ENCODE peak calls at places on chromosomes 2 and 18, in five cellular contexts. One of them, this sample, is unnamed.

GRCh38 chr2:157848242-157848641 is 27.9 kb downstream of the ACVR1 start:
- DNase-seq in T1000: no peak
- DNase-seq in left cardiac atrium: no peak
- DNase-seq in NB4: no peak
- DNase-seq in epithelial cell of esophagus: no peak
- DNase-seq in this sample: no peak

GRCh38 chr2:109348645-109349554 is 219.9 kb downstream of the SH3RF3 start:
- DNase-seq in NB4: no peak
- DNase-seq in left cardiac atrium: no peak
- DNase-seq in T1000: no peak
- DNase-seq in epithelial cell of esophagus: no peak
- DNase-seq in this sample: no peak

GRCh38 chr2:18922276-18922675 is 332.9 kb upstream of the NT5C1B start:
- DNase-seq in T1000: no peak
- DNase-seq in NB4: no peak
- DNase-seq in epithelial cell of esophagus: no peak
- DNase-seq in left cardiac atrium: no peak
- DNase-seq in this sample: no peak

GRCh38 chr2:207338220-207338607 is 172.5 kb upstream of the KLF7 start:
- DNase-seq in T1000: no peak
- DNase-seq in NB4: no peak
- DNase-seq in left cardiac atrium: no peak
- DNase-seq in epithelial cell of esophagus: peak; percentile 59
- DNase-seq in this sample: no peak

GRCh38 chr2:14313351-14313750 is 319.2 kb upstream of the LRATD1 start:
- DNase-seq in NB4: no peak
- DNase-seq in epithelial cell of esophagus: no peak
- DNase-seq in left cardiac atrium: no peak
- DNase-seq in T1000: no peak
- DNase-seq in this sample: no peak

GRCh38 chr2:47636596-47636995 is 146.3 kb upstream of the MSH6 start:
- DNase-seq in NB4: no peak
- DNase-seq in left cardiac atrium: no peak
- DNase-seq in T1000: no peak
- DNase-seq in epithelial cell of esophagus: no peak
- DNase-seq in this sample: no peak

GRCh38 chr2:104945866-104946265 is 92.0 kb downstream of the POU3F3 start:
- DNase-seq in left cardiac atrium: no peak
- DNase-seq in T1000: no peak
- DNase-seq in NB4: no peak
- DNase-seq in epithelial cell of esophagus: peak; percentile 36
- DNase-seq in this sample: no peak

GRCh38 chr2:241223211-241224067 is 35.0 kb downstream of the ANO7 start:
- DNase-seq in T1000: no peak
- DNase-seq in epithelial cell of esophagus: peak; percentile 41
- DNase-seq in NB4: peak; percentile 36
- DNase-seq in left cardiac atrium: peak; percentile 18
- DNase-seq in this sample: no peak

GRCh38 chr18:8525692-8526091 is 83.5 kb upstream of the RAB12 start:
- DNase-seq in NB4: peak; percentile 28
- DNase-seq in epithelial cell of esophagus: no peak
- DNase-seq in T1000: no peak
- DNase-seq in left cardiac atrium: no peak
- DNase-seq in this sample: no peak

GRCh38 chr2:20288941-20289340 is 61.7 kb downstream of the PUM2 start:
- DNase-seq in T1000: no peak
- DNase-seq in epithelial cell of esophagus: peak; percentile 62
- DNase-seq in left cardiac atrium: no peak
- DNase-seq in NB4: no peak
- DNase-seq in this sample: peak; percentile 11

GRCh38 chr18:73384246-73384645 is 516.5 kb upstream of the NETO1 start:
- DNase-seq in left cardiac atrium: no peak
- DNase-seq in T1000: no peak
- DNase-seq in epithelial cell of esophagus: no peak
- DNase-seq in NB4: no peak
- DNase-seq in this sample: no peak

GRCh38 chr2:98374958-98375570 is 28.8 kb downstream of the CNGA3 start:
- DNase-seq in T1000: no peak
- DNase-seq in left cardiac atrium: no peak
- DNase-seq in epithelial cell of esophagus: no peak
- DNase-seq in NB4: no peak
- DNase-seq in this sample: no peak

GRCh38 chr18:12774982-12775381 is 72.1 kb downstream of the PSMG2 start:
- DNase-seq in T1000: no peak
- DNase-seq in epithelial cell of esophagus: no peak
- DNase-seq in NB4: no peak
- DNase-seq in left cardiac atrium: no peak
- DNase-seq in this sample: no peak

GRCh38 chr2:29009711-29010677 is 28.9 kb downstream of the TOGARAM2 start:
- DNase-seq in T1000: no peak
- DNase-seq in left cardiac atrium: no peak
- DNase-seq in NB4: peak; percentile 57
- DNase-seq in epithelial cell of esophagus: no peak
- DNase-seq in this sample: no peak

GRCh38 chr18:58842978-58843661 is 21.6 kb upstream of the ZNF532 start:
- DNase-seq in left cardiac atrium: peak; percentile 60
- DNase-seq in T1000: no peak
- DNase-seq in epithelial cell of esophagus: no peak
- DNase-seq in NB4: no peak
- DNase-seq in this sample: no peak

GRCh38 chr2:218028562-218029348 is 26.0 kb upstream of the TNS1 start:
- DNase-seq in T1000: no peak
- DNase-seq in NB4: no peak
- DNase-seq in left cardiac atrium: no peak
- DNase-seq in epithelial cell of esophagus: peak; percentile 13
- DNase-seq in this sample: no peak

GRCh38 chr2:40315684-40316083 is 136.2 kb downstream of the SLC8A1 start:
- DNase-seq in left cardiac atrium: no peak
- DNase-seq in epithelial cell of esophagus: peak; percentile 77
- DNase-seq in T1000: no peak
- DNase-seq in NB4: no peak
- DNase-seq in this sample: no peak

GRCh38 chr18:73793386-73793785 is 354.2 kb downstream of the FBXO15 start:
- DNase-seq in epithelial cell of esophagus: peak; percentile 73
- DNase-seq in left cardiac atrium: no peak
- DNase-seq in T1000: no peak
- DNase-seq in NB4: no peak
- DNase-seq in this sample: no peak

GRCh38 chr2:55232863-55233657 is 572 bp downstream of the RPS27A start:
- DNase-seq in epithelial cell of esophagus: peak; percentile 39
- DNase-seq in left cardiac atrium: peak; percentile 63
- DNase-seq in T1000: no peak
- DNase-seq in NB4: peak; percentile 50
- DNase-seq in this sample: no peak

GRCh38 chr18:2442726-2443275 is 128.5 kb downstream of the METTL4 start:
- DNase-seq in NB4: no peak
- DNase-seq in T1000: no peak
- DNase-seq in epithelial cell of esophagus: peak; percentile 72
- DNase-seq in left cardiac atrium: no peak
- DNase-seq in this sample: peak; percentile 2

GRCh38 chr2:99648115-99648850 is 158.5 kb upstream of the REV1 start:
- DNase-seq in left cardiac atrium: no peak
- DNase-seq in T1000: no peak
- DNase-seq in epithelial cell of esophagus: no peak
- DNase-seq in NB4: no peak
- DNase-seq in this sample: no peak

GRCh38 chr2:62992561-62992960 is 58.1 kb upstream of the OTX1 start:
- DNase-seq in T1000: no peak
- DNase-seq in left cardiac atrium: no peak
- DNase-seq in epithelial cell of esophagus: no peak
- DNase-seq in NB4: no peak
- DNase-seq in this sample: no peak

GRCh38 chr2:3459185-3460015 is 59.9 kb downstream of the ADI1 start:
- DNase-seq in T1000: no peak
- DNase-seq in NB4: no peak
- DNase-seq in epithelial cell of esophagus: no peak
- DNase-seq in left cardiac atrium: peak; percentile 58
- DNase-seq in this sample: no peak

GRCh38 chr18:72539861-72540260 is 4.3 kb downstream of the CBLN2 start:
- DNase-seq in NB4: no peak
- DNase-seq in T1000: no peak
- DNase-seq in left cardiac atrium: no peak
- DNase-seq in epithelial cell of esophagus: no peak
- DNase-seq in this sample: no peak

GRCh38 chr2:208618220-208618619 is 211.6 kb downstream of the PTH2R start:
- DNase-seq in NB4: no peak
- DNase-seq in left cardiac atrium: no peak
- DNase-seq in T1000: no peak
- DNase-seq in epithelial cell of esophagus: no peak
- DNase-seq in this sample: no peak

GRCh38 chr2:130335226-130335625 is 7.5 kb upstream of the IMP4 start:
- DNase-seq in epithelial cell of esophagus: no peak
- DNase-seq in T1000: no peak
- DNase-seq in left cardiac atrium: no peak
- DNase-seq in NB4: no peak
- DNase-seq in this sample: no peak

GRCh38 chr18:32328974-32329373 is 139.1 kb downstream of the MEP1B start:
- DNase-seq in epithelial cell of esophagus: no peak
- DNase-seq in T1000: no peak
- DNase-seq in left cardiac atrium: no peak
- DNase-seq in NB4: no peak
- DNase-seq in this sample: no peak

GRCh38 chr2:207487650-207488315 is 42.0 kb upstream of the CREB1 start:
- DNase-seq in left cardiac atrium: no peak
- DNase-seq in T1000: no peak
- DNase-seq in NB4: no peak
- DNase-seq in epithelial cell of esophagus: peak; percentile 87
- DNase-seq in this sample: no peak

GRCh38 chr2:63589148-63589972 is 597 bp downstream of the MDH1 start:
- DNase-seq in epithelial cell of esophagus: no peak
- DNase-seq in left cardiac atrium: no peak
- DNase-seq in T1000: no peak
- DNase-seq in NB4: peak; percentile 23
- DNase-seq in this sample: no peak

GRCh38 chr2:235232474-235233435 is 261.1 kb upstream of the AGAP1 start:
- DNase-seq in NB4: no peak
- DNase-seq in left cardiac atrium: no peak
- DNase-seq in epithelial cell of esophagus: no peak
- DNase-seq in T1000: no peak
- DNase-seq in this sample: no peak

GRCh38 chr18:58534535-58535301 is 94.2 kb downstream of the ALPK2 start:
- DNase-seq in epithelial cell of esophagus: no peak
- DNase-seq in left cardiac atrium: no peak
- DNase-seq in T1000: no peak
- DNase-seq in NB4: no peak
- DNase-seq in this sample: no peak

GRCh38 chr18:38369772-38370690 is 804.4 kb upstream of the CELF4 start:
- DNase-seq in left cardiac atrium: no peak
- DNase-seq in epithelial cell of esophagus: peak; percentile 23
- DNase-seq in T1000: no peak
- DNase-seq in NB4: no peak
- DNase-seq in this sample: no peak

GRCh38 chr2:25597881-25598280 is 75.5 kb downstream of the DTNB start:
- DNase-seq in left cardiac atrium: no peak
- DNase-seq in epithelial cell of esophagus: no peak
- DNase-seq in NB4: no peak
- DNase-seq in T1000: no peak
- DNase-seq in this sample: no peak